ENCODE peak calls at places on chromosomes 16 and 17, in nine cellular contexts. One of them, this sample, is unnamed.

GRCh38 chr16:50373345-50373701 is 4.5 kb upstream of the BRD7 start:
- DNase-seq in GM23338: no peak
- DNase-seq in PC-3: no peak
- DNase-seq in OCI-LY7: no peak
- DNase-seq in HCT116: no peak
- DNase-seq in MM.1S: no peak
- DNase-seq in GM23248: no peak
- DNase-seq in neural progenitor cell: no peak
- DNase-seq in SK-N-SH: no peak
- DNase-seq in this sample: no peak

GRCh38 chr17:74360993-74361612 is 565 bp downstream of the BTBD17 start:
- DNase-seq in GM23338: peak
- DNase-seq in PC-3: no peak
- DNase-seq in OCI-LY7: no peak
- DNase-seq in HCT116: no peak
- DNase-seq in MM.1S: no peak
- DNase-seq in GM23248: no peak
- DNase-seq in neural progenitor cell: peak
- DNase-seq in SK-N-SH: no peak
- DNase-seq in this sample: no peak

GRCh38 chr17:8913879-8914278 is 46.4 kb upstream of the PIK3R6 start:
- DNase-seq in GM23338: no peak
- DNase-seq in PC-3: no peak
- DNase-seq in OCI-LY7: no peak
- DNase-seq in HCT116: no peak
- DNase-seq in MM.1S: no peak
- DNase-seq in GM23248: no peak
- DNase-seq in neural progenitor cell: no peak
- DNase-seq in SK-N-SH: no peak
- DNase-seq in this sample: no peak

GRCh38 chr17:17789828-17790672 is 46.7 kb downstream of the SREBF1 start:
- DNase-seq in GM23338: no peak
- DNase-seq in PC-3: no peak
- DNase-seq in OCI-LY7: no peak
- DNase-seq in HCT116: no peak
- DNase-seq in MM.1S: no peak
- DNase-seq in GM23248: no peak
- DNase-seq in neural progenitor cell: no peak
- DNase-seq in SK-N-SH: peak
- DNase-seq in this sample: no peak

GRCh38 chr17:81902023-81902652 is at the start of gene NPB:
- DNase-seq in GM23338: peak
- DNase-seq in PC-3: no peak
- DNase-seq in OCI-LY7: no peak
- DNase-seq in HCT116: no peak
- DNase-seq in MM.1S: no peak
- DNase-seq in GM23248: peak
- DNase-seq in neural progenitor cell: peak
- DNase-seq in SK-N-SH: peak
- DNase-seq in this sample: peak

GRCh38 chr17:14747576-14747940 is 446.7 kb downstream of the HS3ST3B1 start:
- DNase-seq in GM23338: no peak
- DNase-seq in PC-3: no peak
- DNase-seq in OCI-LY7: no peak
- DNase-seq in HCT116: no peak
- DNase-seq in MM.1S: no peak
- DNase-seq in GM23248: peak
- DNase-seq in neural progenitor cell: no peak
- DNase-seq in SK-N-SH: no peak
- DNase-seq in this sample: no peak

GRCh38 chr17:68089881-68090280 is 54.3 kb downstream of the KPNA2 start:
- DNase-seq in GM23338: no peak
- DNase-seq in PC-3: peak
- DNase-seq in OCI-LY7: no peak
- DNase-seq in HCT116: peak
- DNase-seq in MM.1S: no peak
- DNase-seq in GM23248: peak
- DNase-seq in neural progenitor cell: no peak
- DNase-seq in SK-N-SH: no peak
- DNase-seq in this sample: peak

GRCh38 chr17:43574348-43574747 is 28.2 kb upstream of the ETV4 start:
- DNase-seq in GM23338: no peak
- DNase-seq in PC-3: no peak
- DNase-seq in OCI-LY7: no peak
- DNase-seq in HCT116: no peak
- DNase-seq in MM.1S: no peak
- DNase-seq in GM23248: no peak
- DNase-seq in neural progenitor cell: no peak
- DNase-seq in SK-N-SH: no peak
- DNase-seq in this sample: no peak

GRCh38 chr16:21244798-21245197 is 11.3 kb downstream of the ANKS4B start:
- DNase-seq in GM23338: no peak
- DNase-seq in PC-3: no peak
- DNase-seq in OCI-LY7: no peak
- DNase-seq in HCT116: no peak
- DNase-seq in MM.1S: no peak
- DNase-seq in GM23248: no peak
- DNase-seq in neural progenitor cell: no peak
- DNase-seq in SK-N-SH: no peak
- DNase-seq in this sample: no peak

GRCh38 chr16:56921571-56921970 is 10.4 kb upstream of the HERPUD1 start:
- DNase-seq in GM23338: no peak
- DNase-seq in PC-3: no peak
- DNase-seq in OCI-LY7: no peak
- DNase-seq in HCT116: no peak
- DNase-seq in MM.1S: no peak
- DNase-seq in GM23248: no peak
- DNase-seq in neural progenitor cell: no peak
- DNase-seq in SK-N-SH: no peak
- DNase-seq in this sample: no peak

GRCh38 chr16:70476272-70477020 is 22.1 kb downstream of the FCSK start:
- DNase-seq in GM23338: no peak
- DNase-seq in PC-3: peak
- DNase-seq in OCI-LY7: no peak
- DNase-seq in HCT116: peak
- DNase-seq in MM.1S: peak
- DNase-seq in GM23248: peak
- DNase-seq in neural progenitor cell: no peak
- DNase-seq in SK-N-SH: peak
- DNase-seq in this sample: no peak

GRCh38 chr16:56047307-56048234 is 143.7 kb upstream of the GNAO1 start:
- DNase-seq in GM23338: no peak
- DNase-seq in PC-3: no peak
- DNase-seq in OCI-LY7: no peak
- DNase-seq in HCT116: no peak
- DNase-seq in MM.1S: no peak
- DNase-seq in GM23248: no peak
- DNase-seq in neural progenitor cell: peak
- DNase-seq in SK-N-SH: peak
- DNase-seq in this sample: no peak

GRCh38 chr17:45277992-45278391 is 16.1 kb upstream of the SPATA32 start:
- DNase-seq in GM23338: no peak
- DNase-seq in PC-3: no peak
- DNase-seq in OCI-LY7: no peak
- DNase-seq in HCT116: no peak
- DNase-seq in MM.1S: no peak
- DNase-seq in GM23248: peak
- DNase-seq in neural progenitor cell: no peak
- DNase-seq in SK-N-SH: no peak
- DNase-seq in this sample: no peak

GRCh38 chr17:80982426-80982974 is 9.1 kb upstream of the CHMP6 start:
- DNase-seq in GM23338: no peak
- DNase-seq in PC-3: no peak
- DNase-seq in OCI-LY7: no peak
- DNase-seq in HCT116: no peak
- DNase-seq in MM.1S: no peak
- DNase-seq in GM23248: no peak
- DNase-seq in neural progenitor cell: no peak
- DNase-seq in SK-N-SH: no peak
- DNase-seq in this sample: no peak

GRCh38 chr16:17343028-17343427 is 127.7 kb downstream of the XYLT1 start:
- DNase-seq in GM23338: no peak
- DNase-seq in PC-3: no peak
- DNase-seq in OCI-LY7: no peak
- DNase-seq in HCT116: no peak
- DNase-seq in MM.1S: peak
- DNase-seq in GM23248: no peak
- DNase-seq in neural progenitor cell: no peak
- DNase-seq in SK-N-SH: no peak
- DNase-seq in this sample: no peak

GRCh38 chr16:17342031-17342430 is 128.7 kb downstream of the XYLT1 start:
- DNase-seq in GM23338: no peak
- DNase-seq in PC-3: no peak
- DNase-seq in OCI-LY7: no peak
- DNase-seq in HCT116: no peak
- DNase-seq in MM.1S: no peak
- DNase-seq in GM23248: no peak
- DNase-seq in neural progenitor cell: no peak
- DNase-seq in SK-N-SH: no peak
- DNase-seq in this sample: no peak

GRCh38 chr16:17340804-17341203 is 130.0 kb downstream of the XYLT1 start:
- DNase-seq in GM23338: no peak
- DNase-seq in PC-3: no peak
- DNase-seq in OCI-LY7: no peak
- DNase-seq in HCT116: no peak
- DNase-seq in MM.1S: peak
- DNase-seq in GM23248: no peak
- DNase-seq in neural progenitor cell: no peak
- DNase-seq in SK-N-SH: no peak
- DNase-seq in this sample: no peak

GRCh38 chr16:17336501-17336900 is 134.3 kb downstream of the XYLT1 start:
- DNase-seq in GM23338: no peak
- DNase-seq in PC-3: no peak
- DNase-seq in OCI-LY7: no peak
- DNase-seq in HCT116: no peak
- DNase-seq in MM.1S: no peak
- DNase-seq in GM23248: no peak
- DNase-seq in neural progenitor cell: no peak
- DNase-seq in SK-N-SH: no peak
- DNase-seq in this sample: no peak

GRCh38 chr16:17339764-17340541 is 130.8 kb downstream of the XYLT1 start:
- DNase-seq in GM23338: no peak
- DNase-seq in PC-3: no peak
- DNase-seq in OCI-LY7: no peak
- DNase-seq in HCT116: no peak
- DNase-seq in MM.1S: no peak
- DNase-seq in GM23248: peak
- DNase-seq in neural progenitor cell: no peak
- DNase-seq in SK-N-SH: no peak
- DNase-seq in this sample: peak
- TF ChIP-seq EZH2phosphoT487 in GM23338: no peak
- TF ChIP-seq EZH2phosphoT487 in PC-3: no peak
- TF ChIP-seq EZH2phosphoT487 in OCI-LY7: no peak
- TF ChIP-seq EZH2phosphoT487 in HCT116: no peak
- TF ChIP-seq EZH2phosphoT487 in MM.1S: no peak
- TF ChIP-seq EZH2phosphoT487 in GM23248: no peak
- TF ChIP-seq EZH2phosphoT487 in neural progenitor cell: no peak
- TF ChIP-seq EZH2phosphoT487 in SK-N-SH: no peak
- TF ChIP-seq EZH2phosphoT487 in this sample: no peak

DNA sequence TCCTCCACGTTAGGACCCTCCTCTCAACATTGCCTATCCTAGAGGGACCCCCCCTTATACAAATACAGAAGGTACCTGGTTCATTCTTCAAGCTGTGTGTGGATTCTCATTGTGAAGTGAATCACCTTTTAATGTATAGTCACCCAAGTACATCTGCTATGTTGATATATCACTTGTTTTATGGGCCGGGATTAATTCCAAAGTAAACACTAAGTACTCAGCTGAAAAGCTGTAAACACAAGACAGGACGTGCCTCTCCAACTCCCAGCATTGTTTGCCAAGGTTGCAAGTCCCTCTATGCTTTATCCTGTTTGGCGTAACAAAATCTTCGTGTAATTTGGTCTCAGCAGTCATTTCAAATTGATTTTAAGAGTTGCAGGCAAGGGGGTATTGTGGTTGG is 123.6 kb downstream of the RBFOX1 start:
- DNase-seq in GM23338: no peak
- DNase-seq in PC-3: no peak
- DNase-seq in OCI-LY7: no peak
- DNase-seq in HCT116: no peak
- DNase-seq in MM.1S: no peak
- DNase-seq in GM23248: no peak
- DNase-seq in neural progenitor cell: no peak
- DNase-seq in SK-N-SH: no peak
- DNase-seq in this sample: no peak
- TF ChIP-seq EZH2phosphoT487 in GM23338: no peak
- TF ChIP-seq EZH2phosphoT487 in PC-3: no peak
- TF ChIP-seq EZH2phosphoT487 in OCI-LY7: no peak
- TF ChIP-seq EZH2phosphoT487 in HCT116: no peak
- TF ChIP-seq EZH2phosphoT487 in MM.1S: no peak
- TF ChIP-seq EZH2phosphoT487 in GM23248: no peak
- TF ChIP-seq EZH2phosphoT487 in neural progenitor cell: no peak
- TF ChIP-seq EZH2phosphoT487 in SK-N-SH: no peak
- TF ChIP-seq EZH2phosphoT487 in this sample: no peak

GRCh38 chr16:3458278-3458851 is 14.9 kb downstream of the NAA60 start:
- DNase-seq in GM23338: peak
- DNase-seq in PC-3: peak
- DNase-seq in OCI-LY7: peak
- DNase-seq in HCT116: no peak
- DNase-seq in MM.1S: no peak
- DNase-seq in GM23248: peak
- DNase-seq in neural progenitor cell: peak
- DNase-seq in SK-N-SH: no peak
- DNase-seq in this sample: peak

GRCh38 chr16:3459401-3460090 is 16.1 kb downstream of the NAA60 start:
- DNase-seq in GM23338: peak
- DNase-seq in PC-3: peak
- DNase-seq in OCI-LY7: no peak
- DNase-seq in HCT116: no peak
- DNase-seq in MM.1S: peak
- DNase-seq in GM23248: peak
- DNase-seq in neural progenitor cell: peak
- DNase-seq in SK-N-SH: no peak
- DNase-seq in this sample: peak

GRCh38 chr16:3460121-3460520 is 16.6 kb downstream of the NAA60 start:
- DNase-seq in GM23338: no peak
- DNase-seq in PC-3: no peak
- DNase-seq in OCI-LY7: no peak
- DNase-seq in HCT116: no peak
- DNase-seq in MM.1S: no peak
- DNase-seq in GM23248: peak
- DNase-seq in neural progenitor cell: no peak
- DNase-seq in SK-N-SH: no peak
- DNase-seq in this sample: no peak

GRCh38 chr16:3457434-3458252 is 14.2 kb downstream of the NAA60 start:
- DNase-seq in GM23338: peak
- DNase-seq in PC-3: peak
- DNase-seq in OCI-LY7: peak
- DNase-seq in HCT116: peak
- DNase-seq in MM.1S: peak
- DNase-seq in GM23248: peak
- DNase-seq in neural progenitor cell: peak
- DNase-seq in SK-N-SH: peak
- DNase-seq in this sample: peak

GRCh38 chr16:3458852-3459361 is 15.4 kb downstream of the NAA60 start:
- DNase-seq in GM23338: no peak
- DNase-seq in PC-3: peak
- DNase-seq in OCI-LY7: peak
- DNase-seq in HCT116: no peak
- DNase-seq in MM.1S: peak
- DNase-seq in GM23248: peak
- DNase-seq in neural progenitor cell: no peak
- DNase-seq in SK-N-SH: no peak
- DNase-seq in this sample: peak
- TF ChIP-seq EZH2phosphoT487 in GM23338: no peak
- TF ChIP-seq EZH2phosphoT487 in PC-3: no peak
- TF ChIP-seq EZH2phosphoT487 in OCI-LY7: no peak
- TF ChIP-seq EZH2phosphoT487 in HCT116: no peak
- TF ChIP-seq EZH2phosphoT487 in MM.1S: no peak
- TF ChIP-seq EZH2phosphoT487 in GM23248: no peak
- TF ChIP-seq EZH2phosphoT487 in neural progenitor cell: no peak
- TF ChIP-seq EZH2phosphoT487 in SK-N-SH: no peak
- TF ChIP-seq EZH2phosphoT487 in this sample: no peak

GRCh38 chr17:4708436-4708835 is 2.0 kb upstream of the ARRB2 start:
- DNase-seq in GM23338: peak
- DNase-seq in PC-3: peak
- DNase-seq in OCI-LY7: peak
- DNase-seq in HCT116: no peak
- DNase-seq in MM.1S: peak
- DNase-seq in GM23248: no peak
- DNase-seq in neural progenitor cell: peak
- DNase-seq in SK-N-SH: no peak
- DNase-seq in this sample: no peak
- TF ChIP-seq EZH2phosphoT487 in GM23338: no peak
- TF ChIP-seq EZH2phosphoT487 in PC-3: no peak
- TF ChIP-seq EZH2phosphoT487 in OCI-LY7: no peak
- TF ChIP-seq EZH2phosphoT487 in HCT116: no peak
- TF ChIP-seq EZH2phosphoT487 in MM.1S: no peak
- TF ChIP-seq EZH2phosphoT487 in GM23248: no peak
- TF ChIP-seq EZH2phosphoT487 in neural progenitor cell: no peak
- TF ChIP-seq EZH2phosphoT487 in SK-N-SH: no peak
- TF ChIP-seq EZH2phosphoT487 in this sample: no peak